ENCODE peak calls at places on chromosomes 1 and 21, in four cellular contexts. D, C, E and B are unnamed samples. For H3K4me1, the result is how much of the 10 kb centered on the place peaks cover.

GRCh38 chr1:21436488-21437340 is 3.2 kb upstream of the NBPF3 start:
- DNase-seq in D (no peak), E (no peak), C (no peak), B (no peak)

GRCh38 chr21:34887729-34888568 is 161.2 kb downstream of the RUNX1 start:
- DNase-seq in D (peak), E (peak), C (peak), B (peak)

GRCh38 chr1:150498342-150498741 is 9.6 kb upstream of the ECM1 start:
- DNase-seq in D (no peak), E (no peak), C (no peak), B (no peak)

GRCh38 chr1:234775477-234776246 is 165.7 kb upstream of the IRF2BP2 start:
- DNase-seq in E (no peak), D (no peak), C (no peak), B (no peak)

GRCh38 chr1:20479840-20480239 is 6.2 kb downstream of the CAMK2N1 start:
- DNase-seq in C (no peak), D (no peak), E (no peak), B (no peak)

GRCh38 chr1:24995121-24995520 is 65.0 kb upstream of the RUNX3 start:
- DNase-seq in C (no peak), E (no peak), D (no peak), B (no peak)

GRCh38 chr1:22470227-22470626 is 18.6 kb downstream of the ZBTB40 start:
- DNase-seq in E (no peak), D (no peak), C (no peak), B (no peak)

GRCh38 chr21:14243877-14244276 is 27.9 kb downstream of the RBM11 start:
- DNase-seq in C (no peak), E (no peak), D (no peak), B (no peak)

GRCh38 chr1:23590058-23590783 is 30.9 kb upstream of the ID3 start:
- DNase-seq in C (no peak), D (no peak), E (no peak), B (no peak)

GRCh38 chr21:44527156-44527982 is 12.6 kb downstream of the KRTAP10-1 start:
- DNase-seq in D (no peak), C (peak), E (no peak), B (no peak)

GRCh38 chr1:97630968-97631367 is 289.9 kb downstream of the DPYD start:
- DNase-seq in C (no peak), E (no peak), D (no peak), B (no peak)

GRCh38 chr1:97999320-97999719 is 78.5 kb upstream of the DPYD start:
- DNase-seq in E (no peak), D (no peak), C (no peak), B (no peak)

GRCh38 chr1:7551442-7551841 is 219.7 kb upstream of the VAMP3 start:
- DNase-seq in D (no peak), E (no peak), C (no peak), B (no peak)

GRCh38 chr1:245301162-245301580 is 146.4 kb downstream of the KIF26B start:
- DNase-seq in D (no peak), C (no peak), E (no peak), B (no peak)

GRCh38 chr21:33011462-33011861 is 14.3 kb upstream of the OLIG2 start:
- DNase-seq in C (no peak), E (no peak), D (no peak), B (no peak)

GRCh38 chr1:12600880-12601633 is 17.0 kb downstream of the DHRS3 start:
- DNase-seq in E (peak), D (no peak), C (no peak), B (no peak)

GRCh38 chr1:6271554-6271953 is 10.7 kb upstream of the GPR153 start:
- DNase-seq in C (no peak), E (no peak), D (no peak), B (no peak)

GRCh38 chr1:203287896-203288295 is 17.4 kb upstream of the BTG2 start:
- DNase-seq in D (no peak), C (no peak), E (no peak), B (no peak)

GRCh38 chr1:248710305-248710900 is 7.8 kb upstream of the OR14I1 start:
- DNase-seq in D (no peak), C (no peak), E (no peak), B (no peak)

GRCh38 chr1:89622895-89623294 is 10.0 kb upstream of the LRRC8C start:
- DNase-seq in D (no peak), E (no peak), C (no peak), B (no peak)

GRCh38 chr21:17775431-17776126 is 43.6 kb downstream of the C21orf91 start:
- DNase-seq in E (peak), D (peak), C (no peak), B (no peak)

GRCh38 chr1:8831329-8831728 is 13.9 kb upstream of the RERE start:
- DNase-seq in C (no peak), D (no peak), E (no peak), B (no peak)

GRCh38 chr1:96492236-96492635 is 229.3 kb upstream of the PTBP2 start:
- DNase-seq in D (no peak), E (no peak), C (no peak), B (no peak)

GRCh38 chr1:183987593-183988318 is 49.8 kb downstream of the COLGALT2 start:
- DNase-seq in D (no peak), C (no peak), E (no peak), B (no peak)

GRCh38 chr1:231828182-231828920 is 201.8 kb downstream of the DISC1 start:
- DNase-seq in E (no peak), C (no peak), D (no peak), B (no peak)

GRCh38 chr1:23344987-23345472 is 946 bp upstream of the HNRNPR start:
- DNase-seq in E (no peak), D (no peak), C (no peak), B (no peak)

GRCh38 chr1:152926091-152926490 is 17.7 kb downstream of the IVL start:
- DNase-seq in E (no peak), C (no peak), D (no peak), B (no peak)

GRCh38 chr1:22773981-22774471 is 63.4 kb downstream of the EPHB2 start:
- DNase-seq in E (no peak), D (no peak), C (no peak), B (peak)

GRCh38 chr1:8026976-8027747 is 1.1 kb upstream of the ERRFI1 start:
- DNase-seq in C (peak), E (no peak), D (no peak), B (no peak)

GRCh38 chr1:229102741-229103480 is 168.0 kb upstream of the RAB4A start:
- DNase-seq in C (no peak), D (no peak), E (no peak), B (no peak)

GRCh38 chr1:184075040-184076029 is 23.8 kb downstream of the TSEN15 start:
- DNase-seq in E (no peak), C (no peak), D (no peak), B (no peak)

GRCh38 chr1:11731719-11732283 is 4.1 kb upstream of the AGTRAP start:
- DNase-seq in D (no peak), C (no peak), E (no peak), B (no peak)

DNA sequence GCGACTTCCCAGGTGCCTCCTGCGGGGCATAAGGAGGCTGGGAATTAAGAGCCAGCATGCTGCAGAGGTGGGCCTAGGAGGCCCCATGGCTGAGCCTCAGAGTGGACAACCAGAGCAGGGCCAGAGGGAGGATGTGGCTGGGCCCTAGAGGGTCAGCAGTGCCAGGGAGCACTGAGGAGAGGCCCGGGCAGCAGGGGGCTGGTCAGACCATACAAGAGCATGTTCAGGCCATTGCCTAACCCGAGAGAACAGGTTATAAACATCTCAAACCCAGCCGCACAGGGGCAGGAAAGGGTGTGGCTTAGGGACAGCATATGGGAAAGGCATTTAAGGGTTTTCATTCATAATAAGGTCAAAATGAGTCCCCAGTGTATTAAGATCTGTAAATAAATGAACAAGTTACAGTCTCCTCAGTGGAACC is 51.1 kb downstream of the IER5 start:
- DNase-seq in D (no peak), E (no peak), C (peak), B (no peak)
- H3K4me1 ChIP-seq in D (under half), E (under half), C (under half), B (half or more)

GRCh38 chr1:1407101-1407956 is at the start of gene MRPL20:
- DNase-seq in D (peak), E (peak), C (peak), B (peak)

GRCh38 chr1:1403543-1404112 is 3.5 kb downstream of the MRPL20 start:
- DNase-seq in C (no peak), D (no peak), E (no peak), B (no peak)

GRCh38 chr1:1406821-1407100 is 332 bp downstream of the MRPL20 start:
- DNase-seq in D (no peak), C (no peak), E (no peak), B (no peak)

GRCh38 chr1:1407957-1408318 is 845 bp upstream of the MRPL20 start:
- DNase-seq in D (no peak), C (no peak), E (no peak), B (no peak)

DNA sequence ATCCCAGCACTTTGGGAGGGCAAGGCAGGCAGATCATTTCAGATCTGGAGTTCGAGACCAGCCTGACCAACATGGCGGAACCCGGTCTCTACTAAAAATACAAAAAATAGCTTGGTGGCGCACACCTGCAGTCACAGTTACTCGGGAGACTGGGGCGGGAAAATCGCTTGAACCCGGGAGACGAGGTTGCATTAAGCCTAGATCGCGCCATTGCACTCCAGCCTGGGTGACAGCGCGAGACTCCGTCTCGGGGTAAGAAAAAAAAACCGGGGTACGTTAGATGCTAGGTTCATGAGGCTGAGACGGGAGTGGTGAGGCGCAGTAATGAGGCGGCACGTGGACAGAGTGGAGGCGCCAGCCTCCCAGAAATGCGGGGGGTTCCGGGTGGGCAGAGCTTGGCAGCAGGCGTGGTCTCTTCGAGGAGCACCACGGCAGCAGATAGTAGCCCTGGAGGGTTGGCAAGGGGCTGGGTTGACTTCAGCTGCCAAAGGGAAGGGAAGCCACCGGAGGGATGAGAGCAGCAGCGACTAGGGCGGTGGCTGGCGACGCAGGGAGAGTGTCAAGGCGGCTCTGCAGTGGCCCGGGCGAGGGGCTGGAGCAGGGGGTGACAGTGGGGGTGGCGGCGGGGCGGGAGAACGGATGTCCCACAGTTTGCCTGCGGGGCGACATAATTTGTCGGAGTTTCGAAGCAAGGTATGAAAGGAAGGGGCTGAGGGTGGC is 832 bp downstream of the MRPL20 start:
- DNase-seq in E (no peak), C (no peak), D (no peak), B (no peak)
- H3K27ac ChIP-seq in E (peak), C (peak), D (peak), B (peak)

GRCh38 chr1:27471476-27471875 is 18.5 kb downstream of the WASF2 start:
- DNase-seq in D (no peak), C (no peak), E (no peak), B (no peak)
- H3K4me1 ChIP-seq in D (under half), C (half or more), E (under half), B (half or more)

DNA sequence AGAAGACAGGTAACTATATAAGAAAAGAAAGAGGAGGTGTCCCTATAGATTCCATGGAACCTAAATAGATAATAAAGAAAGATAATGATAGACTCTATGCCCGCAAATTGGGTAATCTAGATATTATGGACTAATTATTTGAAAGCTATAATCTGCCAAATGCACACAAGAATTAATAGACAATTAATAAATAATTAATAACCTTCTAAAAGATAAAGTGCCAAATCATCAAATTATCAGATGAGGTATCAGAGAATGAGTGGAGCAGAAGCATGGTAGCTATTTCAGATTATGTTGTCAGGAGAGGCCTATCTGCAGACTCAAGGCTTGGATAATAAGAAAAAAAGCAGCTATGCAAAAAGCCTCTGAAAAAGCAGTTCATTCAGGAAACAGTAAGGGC is 1120.8 kb downstream of the PLA2G4A start:
- DNase-seq in D (no peak), C (no peak), E (no peak), B (no peak)
- H3K27ac ChIP-seq in D (no peak), C (no peak), E (no peak), B (no peak)

GRCh38 chr1:180937624-180938225 is 25.0 kb downstream of the KIAA1614 start:
- DNase-seq in D (no peak), E (no peak), C (no peak), B (no peak)

GRCh38 chr1:180940445-180940844 is 27.7 kb downstream of the KIAA1614 start:
- DNase-seq in E (no peak), D (no peak), C (no peak), B (no peak)

GRCh38 chr1:180939706-180940094 is 27.0 kb downstream of the KIAA1614 start:
- DNase-seq in C (no peak), E (no peak), D (no peak), B (no peak)

GRCh38 chr1:180937012-180937372 is 24.3 kb downstream of the KIAA1614 start:
- DNase-seq in C (no peak), E (no peak), D (no peak), B (no peak)

GRCh38 chr1:180939072-180939705 is 26.5 kb downstream of the KIAA1614 start:
- DNase-seq in E (no peak), D (no peak), C (no peak), B (no peak)
- H3K4me1 ChIP-seq in E (under half), D (under half), C (under half), B (under half)